ENCODE peak calls at places on chromosomes 13 and 19, in six cellular contexts. O is trophoblast cell, Q is neuronal stem cell, G is H9, T is IMR-90, J is mesenchymal stem cell. K is an unnamed sample.

GRCh38 chr19:33872445-33873320 is 76.0 kb downstream of the KCTD15 start:
- DNase-seq in T (no peak), G (no peak), J (no peak), O (peak), Q (no peak), K (no peak)

GRCh38 chr19:50729894-50730293 is 6.7 kb downstream of the CLEC11A start:
- DNase-seq in O (no peak), T (no peak), J (no peak), G (no peak), Q (no peak), K (no peak)

GRCh38 chr19:7852851-7853759 is 21.1 kb downstream of the PRR36 start:
- DNase-seq in J (peak), O (peak), Q (peak), G (peak), T (peak), K (peak)

GRCh38 chr19:14473073-14473790 is 1.9 kb downstream of the PTGER1 start:
- DNase-seq in T (no peak), O (peak), J (no peak), G (peak), Q (no peak), K (no peak)

GRCh38 chr19:49581007-49581508 is at the start of gene PRRG2:
- DNase-seq in O (peak), J (no peak), T (no peak), Q (no peak), G (peak), K (peak)

GRCh38 chr13:89726690-89727435 is 1620.6 kb upstream of the MIR17HG start:
- DNase-seq in G (no peak), T (peak), O (no peak), J (peak), Q (no peak), K (no peak)

GRCh38 chr13:40798380-40798779 is 9.0 kb downstream of the SLC25A15 start:
- DNase-seq in O (no peak), J (no peak), T (no peak), Q (no peak), G (no peak), K (no peak)

GRCh38 chr13:39417643-39418042 is 185.3 kb downstream of the LHFPL6 start:
- DNase-seq in G (peak), O (peak), Q (peak), J (peak), T (peak), K (peak)

GRCh38 chr13:41788552-41788951 is 172.4 kb downstream of the VWA8 start:
- DNase-seq in J (no peak), Q (no peak), O (peak), G (no peak), T (no peak), K (peak)

GRCh38 chr13:103006706-103007426 is 59.4 kb downstream of the SLC10A2 start:
- DNase-seq in O (no peak), G (no peak), Q (no peak), T (no peak), J (no peak), K (no peak)

GRCh38 chr19:3157096-3157845 is 21.3 kb upstream of the S1PR4 start:
- DNase-seq in G (no peak), J (no peak), T (no peak), Q (no peak), O (no peak), K (no peak)

GRCh38 chr13:82341116-82341515 is 1541.2 kb downstream of the SLITRK1 start:
- DNase-seq in G (no peak), O (no peak), Q (no peak), T (no peak), J (no peak), K (no peak)

GRCh38 chr19:40607311-40607871 is 6.2 kb downstream of the LTBP4 start:
- DNase-seq in Q (no peak), G (peak), O (peak), J (no peak), T (no peak), K (no peak)

GRCh38 chr19:55370305-55370988 is at the start of gene IL11:
- DNase-seq in G (no peak), J (peak), O (no peak), T (peak), Q (no peak), K (peak)

GRCh38 chr13:72530471-72530870 is 197.0 kb downstream of the MZT1 start:
- DNase-seq in G (no peak), O (no peak), Q (no peak), J (no peak), T (peak), K (no peak)

GRCh38 chr13:39766464-39767167 is 111.2 kb downstream of the COG6 start:
- DNase-seq in O (no peak), J (no peak), Q (no peak), G (no peak), T (no peak), K (no peak)

GRCh38 chr19:54481326-54481930 is 8.3 kb upstream of the CDC42EP5 start:
- DNase-seq in O (peak), G (peak), Q (peak), T (peak), J (peak), K (peak)

GRCh38 chr19:764301-764700 is 13.4 kb downstream of the MISP start:
- DNase-seq in O (no peak), Q (no peak), G (no peak), J (no peak), T (no peak), K (no peak)

GRCh38 chr13:101829484-101829883 is 377.0 kb downstream of the ITGBL1 start:
- DNase-seq in T (no peak), Q (no peak), G (no peak), J (no peak), O (no peak), K (no peak)

GRCh38 chr13:102798653-102799543 is at the start of the genes BIVM and POGLUT2:
- DNase-seq in T (peak), Q (peak), J (peak), O (peak), G (peak), K (peak)

GRCh38 chr13:99980201-99981114 is 1.1 kb upstream of the ZIC2 start:
- DNase-seq in O (peak), G (peak), T (peak), J (peak), Q (peak), K (peak)

GRCh38 chr13:35648109-35648508 is 171.6 kb upstream of the MAB21L1 start:
- DNase-seq in O (no peak), J (no peak), Q (no peak), T (peak), G (no peak), K (no peak)

GRCh38 chr19:17406039-17406886 is 833 bp upstream of the BST2 start:
- DNase-seq in J (peak), T (no peak), G (peak), O (no peak), Q (no peak), K (no peak)

GRCh38 chr19:31350033-31350692 is 927 bp upstream of the TSHZ3 start:
- DNase-seq in Q (no peak), O (no peak), T (no peak), J (peak), G (no peak), K (no peak)

GRCh38 chr13:43786766-43787517 is at the start of gene ENOX1:
- DNase-seq in T (peak), Q (peak), O (peak), G (peak), J (peak), K (peak)

GRCh38 chr13:30576528-30576927 is 41.2 kb upstream of the USPL1 start:
- DNase-seq in G (no peak), Q (no peak), T (peak), J (peak), O (no peak), K (no peak)

GRCh38 chr13:89066868-89067466 is 1395.8 kb downstream of the SLITRK5 start:
- DNase-seq in T (peak), Q (peak), G (peak), J (peak), O (peak), K (peak)

GRCh38 chr19:34366670-34367423 is 1.9 kb downstream of the GPI start:
- DNase-seq in O (no peak), T (peak), J (peak), Q (no peak), G (no peak), K (no peak)

GRCh38 chr19:46042252-46042883 is 1.6 kb upstream of the IGFL4 start:
- DNase-seq in Q (no peak), O (no peak), J (no peak), G (no peak), T (no peak), K (no peak)

GRCh38 chr19:51450730-51451307 is 7.4 kb downstream of the SIGLEC8 start:
- DNase-seq in O (no peak), T (no peak), G (no peak), J (no peak), Q (no peak), K (no peak)

GRCh38 chr19:35757231-35757748 is 461 bp upstream of the HSPB6 start:
- DNase-seq in Q (no peak), O (peak), J (peak), T (peak), G (no peak), K (peak)

GRCh38 chr13:32938907-32939306 is 77.3 kb upstream of the KL start:
- DNase-seq in O (peak), G (no peak), J (peak), Q (no peak), T (peak), K (peak)

GRCh38 chr13:32415019-32415418 is 12.9 kb downstream of the N4BP2L1 start:
- DNase-seq in Q (no peak), T (no peak), O (peak), J (peak), G (peak), K (peak)

GRCh38 chr19:37519890-37520289 is 13.2 kb downstream of the ZNF793 start:
- DNase-seq in G (no peak), O (peak), J (peak), T (peak), Q (no peak), K (peak)

GRCh38 chr13:90416519-90416918 is 931.0 kb upstream of the MIR17HG start:
- DNase-seq in G (no peak), O (peak), Q (peak), J (peak), T (peak), K (peak)

GRCh38 chr13:30429235-30429634 is 6.9 kb downstream of the UBE2L5 start:
- DNase-seq in O (no peak), G (no peak), Q (no peak), T (no peak), J (no peak), K (no peak)

GRCh38 chr13:96958286-96958891 is 35.9 kb downstream of the OXGR1 start:
- DNase-seq in O (peak), T (peak), J (peak), Q (peak), G (no peak), K (peak)

GRCh38 chr19:40348961-40349507 is 539 bp downstream of the PLD3 start:
- DNase-seq in G (no peak), O (peak), J (peak), Q (no peak), T (peak), K (peak)

GRCh38 chr19:30076751-30077670 is 135.0 kb downstream of the URI1 start:
- DNase-seq in T (no peak), G (no peak), Q (no peak), O (no peak), J (no peak), K (no peak)

GRCh38 chr19:30078381-30078910 is 136.4 kb downstream of the URI1 start:
- DNase-seq in Q (no peak), G (no peak), T (no peak), J (no peak), O (no peak), K (no peak)

GRCh38 chr19:30079200-30079599 is 137.2 kb downstream of the URI1 start:
- DNase-seq in O (no peak), J (no peak), Q (no peak), G (no peak), T (no peak), K (no peak)

GRCh38 chr19:30076101-30076551 is 134.1 kb downstream of the URI1 start:
- DNase-seq in O (no peak), Q (no peak), G (peak), T (no peak), J (no peak), K (peak)

DNA sequence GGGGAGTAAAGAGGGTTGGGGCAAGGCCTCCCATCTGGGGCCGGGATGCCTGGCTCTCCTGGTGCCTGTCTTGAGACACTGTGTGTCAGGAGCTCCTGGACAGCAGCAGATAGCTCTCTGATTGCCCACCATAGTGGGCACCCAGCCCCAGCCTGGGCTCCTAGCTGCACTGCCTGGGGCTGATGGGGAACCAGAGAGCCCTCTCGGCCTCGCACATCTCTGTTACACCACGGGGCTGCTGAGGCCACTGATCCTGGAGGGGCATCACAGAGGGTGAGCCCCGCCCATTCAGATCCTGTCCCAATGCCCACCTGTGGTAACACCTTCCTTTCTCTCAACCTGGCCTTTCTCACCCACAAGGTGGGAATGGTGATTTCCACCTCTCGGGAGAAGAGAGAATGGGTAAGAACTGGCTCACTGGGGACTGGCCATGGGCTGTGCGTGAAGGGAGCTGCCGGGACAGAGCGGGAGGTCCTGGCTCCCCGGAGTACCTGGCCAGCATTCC is 135.9 kb downstream of the URI1 start:
- DNase-seq in J (no peak), Q (no peak), G (no peak), O (no peak), T (no peak), K (no peak)
- H2AK5ac ChIP-seq in J (no peak), Q (peak), G (no peak), O (no peak), T (no peak), K (no peak)

DNA sequence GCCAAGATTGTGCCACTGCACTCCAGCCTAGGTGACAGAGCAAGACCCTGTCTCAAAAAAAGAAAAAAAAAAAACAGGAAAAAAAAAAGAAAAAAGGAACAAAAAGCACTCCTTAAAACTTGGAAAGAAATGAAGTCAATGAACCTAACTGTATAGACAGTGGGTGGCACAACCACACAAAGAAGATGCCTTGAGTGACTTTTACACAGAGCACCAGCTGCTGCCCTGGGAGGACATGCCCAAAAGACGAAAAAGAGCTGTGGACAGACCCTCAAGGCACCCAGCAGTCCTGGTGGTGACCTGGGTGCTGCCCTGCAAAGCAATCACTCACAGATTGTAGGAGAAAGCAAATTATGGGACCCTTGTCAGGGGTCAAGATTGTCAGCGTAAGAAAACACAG is 5.9 kb upstream of the LAMP1 start:
- DNase-seq in G (no peak), O (no peak), Q (no peak), J (no peak), T (no peak), K (no peak)
- H2AK5ac ChIP-seq in G (no peak), O (no peak), Q (no peak), J (no peak), T (no peak), K (no peak)

GRCh38 chr19:18416778-18417249 is 2.4 kb upstream of the SSBP4 start:
- DNase-seq in J (peak), T (peak), G (peak), O (peak), Q (peak), K (peak)

GRCh38 chr19:18419195-18419698 is at the start of gene SSBP4:
- DNase-seq in G (no peak), Q (peak), O (peak), T (peak), J (peak), K (peak)

GRCh38 chr19:18418725-18419194 is 438 bp upstream of the SSBP4 start:
- DNase-seq in T (no peak), J (peak), O (peak), G (no peak), Q (no peak), K (no peak)

GRCh38 chr19:18417250-18418033 is 1.8 kb upstream of the SSBP4 start:
- DNase-seq in J (peak), O (peak), Q (peak), T (peak), G (peak), K (peak)

GRCh38 chr19:18418034-18418724 is 1.0 kb upstream of the SSBP4 start:
- DNase-seq in O (no peak), T (no peak), J (no peak), G (no peak), Q (no peak), K (no peak)
- H2AK5ac ChIP-seq in O (peak), T (peak), J (peak), G (no peak), Q (peak), K (peak)

GRCh38 chr13:27907139-27907787 is 12.5 kb upstream of the PDX1 start:
- DNase-seq in J (no peak), G (no peak), Q (no peak), T (no peak), O (no peak), K (no peak)
- H2AK5ac ChIP-seq in J (no peak), G (no peak), Q (no peak), T (no peak), O (no peak), K (no peak)

GRCh38 chr19:5963855-5964254 is 14.1 kb downstream of the RANBP3 start:
- DNase-seq in G (no peak), Q (no peak), T (no peak), O (no peak), J (no peak), K (no peak)
- H2AK5ac ChIP-seq in G (no peak), Q (no peak), T (peak), O (no peak), J (no peak), K (no peak)